ENCODE peak calls at places on chromosomes 12 and 14, in five cellular contexts. R is fibroblast of mammary gland; Z is activated naive CD8-positive, alpha-beta T cell treated with anti-CD3 and anti-CD28 coated beads, Interleukin-2, amount 50 U/mL, for 24 hours; E is caudate nucleus; O is stimulated activated CD4-positive, alpha-beta T cell treated with anti-CD3 and anti-CD28 coated beads, Interleukin-4, amount 100 ng/mL, for 4 hours. D is an unnamed sample.

GRCh38 chr12:71900091-71900490 is 38.6 kb upstream of the TPH2 start:
- DNase-seq in R (peak; percentile 35), Z (no peak), E (no peak), O (no peak), D (no peak)

GRCh38 chr14:89509891-89510290 is 92.9 kb upstream of the FOXN3 start:
- DNase-seq in R (peak; percentile 63), Z (no peak), E (no peak), O (no peak), D (no peak)

GRCh38 chr14:104317975-104318557 is 179.7 kb downstream of the KIF26A start:
- DNase-seq in R (no peak), Z (no peak), E (no peak), O (no peak), D (no peak)

GRCh38 chr14:21070610-21071224 is 613 bp downstream of the ARHGEF40 start:
- DNase-seq in R (peak; percentile 66), Z (no peak), E (peak; percentile 64), O (no peak), D (peak; percentile 41)

GRCh38 chr14:54337314-54337713 is 59.5 kb upstream of the CDKN3 start:
- DNase-seq in R (no peak), Z (no peak), E (no peak), O (no peak), D (no peak)

GRCh38 chr14:24416932-24417619 is 12.4 kb downstream of the CBLN3 start:
- DNase-seq in R (no peak), Z (no peak), E (no peak), O (no peak), D (no peak)

GRCh38 chr14:36091096-36091495 is 85.4 kb downstream of the PTCSC3 start:
- DNase-seq in R (peak; percentile 96), Z (no peak), E (no peak), O (no peak), D (no peak)

GRCh38 chr12:47088021-47088944 is 8.5 kb upstream of the AMIGO2 start:
- DNase-seq in R (no peak), Z (no peak), E (no peak), O (no peak), D (no peak)

GRCh38 chr14:60274448-60274847 is 25.4 kb downstream of the PPM1A start:
- DNase-seq in R (no peak), Z (no peak), E (no peak), O (no peak), D (no peak)

GRCh38 chr14:60092516-60092915 is 793 bp downstream of the PCNX4 start:
- DNase-seq in R (peak; percentile 52), Z (peak; percentile 16), E (no peak), O (no peak), D (peak; percentile 39)

GRCh38 chr12:92304335-92305066 is 158.9 kb upstream of the BTG1 start:
- DNase-seq in R (peak; percentile 35), Z (no peak), E (no peak), O (no peak), D (no peak)

GRCh38 chr12:42510823-42511222 is 78.7 kb downstream of the PRICKLE1 start:
- DNase-seq in R (no peak), Z (no peak), E (no peak), O (no peak), D (no peak)

GRCh38 chr12:3686463-3686862 is 66.4 kb downstream of the CRACR2A start:
- DNase-seq in R (no peak), Z (no peak), E (no peak), O (no peak), D (no peak)

GRCh38 chr12:91704446-91704845 is 441.2 kb downstream of the BTG1 start:
- DNase-seq in R (peak; percentile 62), Z (no peak), E (no peak), O (no peak), D (no peak)